ENCODE peak calls at places on chromosomes 1 and 21, in nine cellular contexts. C, I, Q, J, T, H, A, N and W are unnamed samples.

GRCh38 chr1:201530741-201531521 is 8.0 kb upstream of the NAV1 start:
- DNase-seq in C (peak; percentile 79), I (peak; percentile 85), Q (peak; percentile 70), J (no peak), T (peak; percentile 39), H (peak; percentile 95), A (peak; percentile 88), N (peak; percentile 81), W (peak; percentile 85)

GRCh38 chr1:1344672-1345361 is 4.4 kb downstream of the DVL1 start:
- DNase-seq in C (no peak), I (peak; percentile 74), Q (no peak), J (no peak), T (no peak), H (peak; percentile 93), A (peak; percentile 67), N (peak; percentile 50), W (no peak)

GRCh38 chr1:82517586-82517985 is 716.9 kb downstream of the ADGRL2 start:
- DNase-seq in C (peak; percentile 17), I (peak; percentile 5), Q (no peak), J (no peak), T (no peak), H (peak; percentile 14), A (peak; percentile 14), N (peak; percentile 48), W (no peak)

GRCh38 chr1:26132128-26132824 is 20.7 kb downstream of the PDIK1L start:
- DNase-seq in C (peak; percentile 53), I (no peak), Q (no peak), J (no peak), T (no peak), H (no peak), A (no peak), N (no peak), W (peak; percentile 48)

GRCh38 chr1:178241057-178241456 is 147.2 kb downstream of the RASAL2 start:
- DNase-seq in C (no peak), I (no peak), Q (no peak), J (no peak), T (no peak), H (peak; percentile 73), A (no peak), N (no peak), W (no peak)

GRCh38 chr1:60342569-60342968 is 269.0 kb upstream of the C1orf87 start:
- DNase-seq in C (no peak), I (no peak), Q (no peak), J (no peak), T (no peak), H (no peak), A (no peak), N (no peak), W (no peak)

GRCh38 chr21:41119901-41120300 is 48.1 kb upstream of the BACE2 start:
- DNase-seq in C (no peak), I (no peak), Q (no peak), J (no peak), T (no peak), H (peak; percentile 11), A (no peak), N (no peak), W (no peak)

GRCh38 chr1:147245129-147245528 is 2.6 kb downstream of the CHD1L start:
- DNase-seq in C (no peak), I (no peak), Q (no peak), J (no peak), T (no peak), H (no peak), A (no peak), N (no peak), W (no peak)

GRCh38 chr1:71101839-71102376 is 21.1 kb upstream of the ZRANB2 start:
- DNase-seq in C (no peak), I (no peak), Q (no peak), J (no peak), T (no peak), H (no peak), A (no peak), N (no peak), W (no peak)

GRCh38 chr1:85550784-85551516 is 29.6 kb upstream of the CCN1 start:
- DNase-seq in C (no peak), I (no peak), Q (no peak), J (no peak), T (no peak), H (peak; percentile 78), A (no peak), N (no peak), W (no peak)

GRCh38 chr21:42221581-42222345 is 2.8 kb downstream of the ABCG1 start:
- DNase-seq in C (no peak), I (no peak), Q (no peak), J (no peak), T (no peak), H (no peak), A (no peak), N (no peak), W (peak; percentile 25)

DNA sequence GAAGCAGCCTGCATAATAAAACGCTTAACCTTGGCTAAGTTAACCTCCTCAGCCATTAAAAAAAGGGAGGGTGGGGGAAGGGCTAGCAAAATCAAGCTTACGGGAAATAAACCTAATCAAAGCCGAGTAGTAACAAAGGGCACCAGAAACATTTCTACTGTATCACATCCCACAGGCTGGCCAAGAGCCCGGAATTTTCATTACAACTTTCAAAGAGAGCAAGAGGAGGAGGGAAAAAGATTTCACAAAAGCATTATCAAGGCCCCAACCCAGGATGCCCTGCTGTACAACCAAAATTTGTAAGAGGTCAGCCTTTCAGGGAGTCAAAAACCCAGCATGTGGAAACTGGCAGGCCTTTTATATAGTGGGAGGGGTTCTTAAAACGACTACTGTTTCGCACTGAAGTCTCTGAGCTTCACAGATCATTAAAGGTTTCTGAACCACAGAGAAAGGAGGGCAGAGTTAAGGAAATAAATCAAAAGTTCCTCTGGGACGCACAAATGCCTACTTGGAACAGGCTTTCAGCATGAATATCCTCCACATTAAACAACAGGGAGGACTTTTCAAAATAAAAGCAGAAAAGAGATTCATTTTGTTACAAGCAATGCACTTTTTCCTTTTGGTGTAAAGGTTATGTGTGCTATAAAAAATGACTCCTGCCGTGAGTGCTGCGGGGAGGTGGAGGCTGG is 90.4 kb downstream of the SLC45A1 start:
- DNase-seq in C (peak; percentile 89), I (no peak), Q (no peak), J (no peak), T (no peak), H (peak; percentile 80), A (peak; percentile 76), N (no peak), W (peak; percentile 90)
- H3K36me3 ChIP-seq in C (no peaks in the 10 kb centered on the region), I (no peaks in the 10 kb centered on the region), Q (peaks cover 34% of the 10 kb centered on the region), J (peaks cover 9% of the 10 kb centered on the region), T (peaks cover 100% of the 10 kb centered on the region), H (peaks cover 15% of the 10 kb centered on the region), A (peaks cover 7% of the 10 kb centered on the region), N (no peaks in the 10 kb centered on the region), W (no peaks in the 10 kb centered on the region)

DNA sequence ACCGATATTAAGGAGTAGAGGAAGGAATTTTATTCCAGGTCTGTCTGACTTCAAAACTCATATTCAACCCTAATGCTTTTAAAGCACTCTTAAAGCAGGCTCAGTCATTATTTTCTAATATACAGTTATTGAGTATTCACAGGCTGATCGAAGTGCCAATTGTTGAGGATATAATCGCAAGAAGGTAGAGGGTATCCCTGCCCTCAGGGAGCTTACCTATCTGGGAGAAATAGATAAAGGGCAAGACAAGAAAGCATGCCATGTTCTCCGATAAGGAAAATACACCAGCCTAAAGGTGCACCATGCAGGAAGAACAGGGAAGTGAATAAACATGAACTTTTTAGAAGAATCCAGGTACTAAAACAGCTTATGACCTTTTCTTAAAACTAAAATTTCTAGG is 361.2 kb downstream of the SMYD3 start:
- DNase-seq in C (no peak), I (no peak), Q (no peak), J (no peak), T (no peak), H (no peak), A (no peak), N (no peak), W (no peak)
- H3K4me1 ChIP-seq in C (no peaks in the 10 kb centered on the region), I (peaks cover 15% of the 10 kb centered on the region), Q (no peaks in the 10 kb centered on the region), J (no peaks in the 10 kb centered on the region), T (no peaks in the 10 kb centered on the region), H (peaks cover 19% of the 10 kb centered on the region), A (no peaks in the 10 kb centered on the region), N (no peaks in the 10 kb centered on the region), W (no peaks in the 10 kb centered on the region)

GRCh38 chr1:19096036-19096833 is 113.8 kb downstream of the UBR4 start:
- DNase-seq in C (peak; percentile 64), I (peak; percentile 13), Q (peak; percentile 66), J (no peak), T (no peak), H (peak; percentile 37), A (peak; percentile 29), N (peak; percentile 35), W (peak; percentile 72)

GRCh38 chr1:19096990-19097389 is 113.1 kb downstream of the UBR4 start:
- DNase-seq in C (no peak), I (no peak), Q (no peak), J (no peak), T (no peak), H (no peak), A (no peak), N (no peak), W (no peak)

GRCh38 chr1:19100008-19100407 is 110.1 kb downstream of the UBR4 start:
- DNase-seq in C (no peak), I (no peak), Q (no peak), J (no peak), T (no peak), H (no peak), A (no peak), N (no peak), W (no peak)

DNA sequence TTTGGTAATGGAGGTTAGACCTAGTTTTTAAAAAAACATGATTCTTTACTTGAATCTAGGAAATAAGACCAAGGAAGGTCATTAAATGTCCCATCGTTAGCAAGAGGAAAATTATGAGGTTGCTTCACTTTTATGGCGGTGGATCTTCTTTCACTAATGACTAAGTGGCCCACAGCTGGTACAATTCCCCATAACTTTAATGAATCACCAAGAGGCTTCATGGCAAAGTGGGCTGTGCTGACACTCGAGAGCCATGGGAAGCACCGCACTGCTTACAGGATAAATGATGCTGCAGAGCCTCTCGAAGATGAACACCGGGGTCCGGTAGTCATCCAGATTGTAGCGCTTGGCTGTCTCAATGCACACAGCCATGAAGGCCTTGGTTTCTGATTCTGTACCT is 108.8 kb downstream of the UBR4 start:
- DNase-seq in C (no peak), I (no peak), Q (no peak), J (no peak), T (no peak), H (peak; percentile 57), A (no peak), N (no peak), W (no peak)
- H3K36me3 ChIP-seq in C (peaks cover 26% of the 10 kb centered on the region), I (peaks cover 21% of the 10 kb centered on the region), Q (peaks cover 100% of the 10 kb centered on the region), J (peaks cover 95% of the 10 kb centered on the region), T (peaks cover 100% of the 10 kb centered on the region), H (peaks cover 98% of the 10 kb centered on the region), A (peaks cover 100% of the 10 kb centered on the region), N (peaks cover 96% of the 10 kb centered on the region), W (peaks cover 11% of the 10 kb centered on the region)

DNA sequence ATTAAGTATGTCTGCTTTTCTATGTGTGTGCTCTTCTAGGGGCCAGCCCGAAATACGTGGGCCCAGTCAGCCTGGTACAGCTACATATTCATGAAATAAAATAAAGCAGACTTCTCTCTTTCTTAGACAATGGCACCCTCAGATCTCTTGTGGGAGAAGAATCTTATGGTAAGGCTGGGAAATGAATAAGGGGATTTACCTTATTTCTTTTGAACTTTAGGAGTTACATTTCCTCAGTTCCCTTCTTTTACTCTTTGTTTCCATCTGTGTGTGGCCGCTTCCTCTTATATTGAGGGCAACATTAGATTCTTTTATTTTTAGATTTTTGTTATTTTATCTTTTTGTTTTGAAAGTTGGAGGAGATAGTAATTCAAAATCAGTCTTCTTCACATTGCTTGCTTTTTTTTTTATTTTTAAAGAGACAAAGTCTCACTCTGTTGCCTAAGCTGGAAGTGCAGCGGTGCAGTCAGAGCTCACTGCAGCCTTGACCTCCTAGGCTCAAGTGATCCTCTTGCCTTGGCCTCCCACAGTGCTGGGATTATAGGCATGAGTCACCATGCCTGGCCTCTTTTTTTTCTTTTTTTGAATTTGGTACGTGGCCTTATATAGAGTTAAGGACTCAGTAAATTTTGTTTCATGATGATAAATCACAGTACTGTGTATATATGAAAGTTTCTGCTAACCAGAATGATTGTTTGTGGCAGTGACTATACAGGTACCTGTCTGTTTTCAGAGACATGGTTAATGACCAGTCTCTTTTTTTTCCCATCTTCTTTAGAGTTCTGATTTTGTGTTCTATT is 9.1 kb downstream of the LAMC1 start:
- DNase-seq in C (no peak), I (no peak), Q (no peak), J (no peak), T (no peak), H (no peak), A (no peak), N (no peak), W (no peak)
- H3K4me1 ChIP-seq in C (no peaks in the 10 kb centered on the region), I (peaks cover 12% of the 10 kb centered on the region), Q (peaks cover 54% of the 10 kb centered on the region), J (peaks cover 12% of the 10 kb centered on the region), T (peaks cover 56% of the 10 kb centered on the region), H (peaks cover 56% of the 10 kb centered on the region), A (peaks cover 51% of the 10 kb centered on the region), N (peaks cover 6% of the 10 kb centered on the region), W (no peaks in the 10 kb centered on the region)